ENCODE peak calls at places on chromosomes 5 and 9, in four cellular contexts. One of them, this sample, is unnamed.

GRCh38 chr5:317086-317811 is 4.3 kb upstream of the AHRR start:
- DNase-seq in body of pancreas: no peak
- DNase-seq in hepatocyte: peak; percentile 85
- DNase-seq in HCT116: peak; percentile 52
- DNase-seq in this sample: peak; percentile 40

GRCh38 chr9:116322521-116322920 is 168.9 kb downstream of the PAPPA start:
- DNase-seq in body of pancreas: no peak
- DNase-seq in hepatocyte: no peak
- DNase-seq in HCT116: no peak
- DNase-seq in this sample: no peak

GRCh38 chr5:185095-186070 is 5.9 kb upstream of the LRRC14B start:
- DNase-seq in body of pancreas: no peak
- DNase-seq in hepatocyte: no peak
- DNase-seq in HCT116: no peak
- DNase-seq in this sample: no peak

GRCh38 chr5:146331257-146331822 is 7.3 kb upstream of the POU4F3 start:
- DNase-seq in body of pancreas: no peak
- DNase-seq in hepatocyte: no peak
- DNase-seq in HCT116: no peak
- DNase-seq in this sample: no peak

GRCh38 chr9:71519098-71519497 is 249.2 kb downstream of the CEMIP2 start:
- DNase-seq in body of pancreas: no peak
- DNase-seq in hepatocyte: no peak
- DNase-seq in HCT116: no peak
- DNase-seq in this sample: no peak

GRCh38 chr5:158923799-158924551 is 175.7 kb downstream of the EBF1 start:
- DNase-seq in body of pancreas: no peak
- DNase-seq in hepatocyte: no peak
- DNase-seq in HCT116: no peak
- DNase-seq in this sample: no peak

GRCh38 chr9:134475051-134475790 is 149.0 kb downstream of the RXRA start:
- DNase-seq in body of pancreas: peak; percentile 39
- DNase-seq in hepatocyte: peak; percentile 87
- DNase-seq in HCT116: no peak
- DNase-seq in this sample: peak; percentile 9

GRCh38 chr5:65209341-65209740 is 272.4 kb downstream of the ADAMTS6 start:
- DNase-seq in body of pancreas: no peak
- DNase-seq in hepatocyte: no peak
- DNase-seq in HCT116: no peak
- DNase-seq in this sample: no peak

GRCh38 chr9:76176176-76176575 is 218.1 kb downstream of the RFK start:
- DNase-seq in body of pancreas: no peak
- DNase-seq in hepatocyte: no peak
- DNase-seq in HCT116: no peak
- DNase-seq in this sample: no peak

GRCh38 chr9:36317766-36318165 is 59.5 kb upstream of the GNE start:
- DNase-seq in body of pancreas: peak; percentile 54
- DNase-seq in hepatocyte: peak; percentile 46
- DNase-seq in HCT116: no peak
- DNase-seq in this sample: no peak

GRCh38 chr5:103428411-103428871 is 134.1 kb downstream of the NUDT12 start:
- DNase-seq in body of pancreas: peak; percentile 78
- DNase-seq in hepatocyte: no peak
- DNase-seq in HCT116: no peak
- DNase-seq in this sample: no peak

GRCh38 chr5:168836603-168837245 is 257.6 kb upstream of the PANK3 start:
- DNase-seq in body of pancreas: no peak
- DNase-seq in hepatocyte: no peak
- DNase-seq in HCT116: no peak
- DNase-seq in this sample: no peak

GRCh38 chr5:154365823-154366222 is 80.0 kb upstream of the SAP30L start:
- DNase-seq in body of pancreas: no peak
- DNase-seq in hepatocyte: no peak
- DNase-seq in HCT116: no peak
- DNase-seq in this sample: no peak

GRCh38 chr5:93422652-93423332 is 158.2 kb downstream of the NR2F1-AS1 start:
- DNase-seq in body of pancreas: no peak
- DNase-seq in hepatocyte: no peak
- DNase-seq in HCT116: no peak
- DNase-seq in this sample: no peak

GRCh38 chr9:119963798-119964372 is 594.6 kb upstream of the BRINP1 start:
- DNase-seq in body of pancreas: peak; percentile 9
- DNase-seq in hepatocyte: peak; percentile 65
- DNase-seq in HCT116: peak; percentile 33
- DNase-seq in this sample: no peak

GRCh38 chr5:15502208-15502607 is 2.2 kb downstream of the FBXL7 start:
- DNase-seq in body of pancreas: no peak
- DNase-seq in hepatocyte: no peak
- DNase-seq in HCT116: no peak
- DNase-seq in this sample: no peak

GRCh38 chr9:68933434-68934318 is 80.2 kb downstream of the PRKACG start:
- DNase-seq in body of pancreas: peak; percentile 41
- DNase-seq in hepatocyte: no peak
- DNase-seq in HCT116: no peak
- DNase-seq in this sample: no peak

GRCh38 chr9:68979538-68980314 is 34.2 kb downstream of the PRKACG start:
- DNase-seq in body of pancreas: peak; percentile 27
- DNase-seq in hepatocyte: no peak
- DNase-seq in HCT116: no peak
- DNase-seq in this sample: no peak

GRCh38 chr9:137053944-137054931 is at the start of gene ENTPD2:
- DNase-seq in body of pancreas: peak; percentile 89
- DNase-seq in hepatocyte: peak; percentile 89
- DNase-seq in HCT116: no peak
- DNase-seq in this sample: peak; percentile 22

GRCh38 chr9:23447166-23447565 is 378.9 kb downstream of the ELAVL2 start:
- DNase-seq in body of pancreas: no peak
- DNase-seq in hepatocyte: no peak
- DNase-seq in HCT116: no peak
- DNase-seq in this sample: no peak

GRCh38 chr5:58582004-58582403 is 871 bp upstream of the RAB3C start:
- DNase-seq in body of pancreas: peak; percentile 70
- DNase-seq in hepatocyte: peak; percentile 23
- DNase-seq in HCT116: no peak
- DNase-seq in this sample: no peak

GRCh38 chr9:15999422-16000339 is 446.8 kb downstream of the CCDC171 start:
- DNase-seq in body of pancreas: peak; percentile 4
- DNase-seq in hepatocyte: peak; percentile 10
- DNase-seq in HCT116: peak; percentile 48
- DNase-seq in this sample: no peak

GRCh38 chr5:177472460-177473441 is 683 bp downstream of the DBN1 start:
- DNase-seq in body of pancreas: peak; percentile 37
- DNase-seq in hepatocyte: peak; percentile 78
- DNase-seq in HCT116: no peak
- DNase-seq in this sample: peak; percentile 61

GRCh38 chr9:115231116-115231515 is 113.2 kb upstream of the TNC start:
- DNase-seq in body of pancreas: no peak
- DNase-seq in hepatocyte: no peak
- DNase-seq in HCT116: no peak
- DNase-seq in this sample: no peak

GRCh38 chr9:92934321-92934720 is 13.0 kb upstream of the FGD3 start:
- DNase-seq in body of pancreas: no peak
- DNase-seq in hepatocyte: no peak
- DNase-seq in HCT116: peak; percentile 10
- DNase-seq in this sample: no peak

GRCh38 chr5:9168791-9169611 is 376.9 kb downstream of the SEMA5A start:
- DNase-seq in body of pancreas: no peak
- DNase-seq in hepatocyte: peak; percentile 22
- DNase-seq in HCT116: no peak
- DNase-seq in this sample: no peak

GRCh38 chr9:32783168-32783891 is at the start of gene TMEM215:
- DNase-seq in body of pancreas: no peak
- DNase-seq in hepatocyte: peak; percentile 49
- DNase-seq in HCT116: no peak
- DNase-seq in this sample: no peak

GRCh38 chr5:32753765-32754164 is 42.6 kb downstream of the NPR3 start:
- DNase-seq in body of pancreas: no peak
- DNase-seq in hepatocyte: no peak
- DNase-seq in HCT116: no peak
- DNase-seq in this sample: no peak

DNA sequence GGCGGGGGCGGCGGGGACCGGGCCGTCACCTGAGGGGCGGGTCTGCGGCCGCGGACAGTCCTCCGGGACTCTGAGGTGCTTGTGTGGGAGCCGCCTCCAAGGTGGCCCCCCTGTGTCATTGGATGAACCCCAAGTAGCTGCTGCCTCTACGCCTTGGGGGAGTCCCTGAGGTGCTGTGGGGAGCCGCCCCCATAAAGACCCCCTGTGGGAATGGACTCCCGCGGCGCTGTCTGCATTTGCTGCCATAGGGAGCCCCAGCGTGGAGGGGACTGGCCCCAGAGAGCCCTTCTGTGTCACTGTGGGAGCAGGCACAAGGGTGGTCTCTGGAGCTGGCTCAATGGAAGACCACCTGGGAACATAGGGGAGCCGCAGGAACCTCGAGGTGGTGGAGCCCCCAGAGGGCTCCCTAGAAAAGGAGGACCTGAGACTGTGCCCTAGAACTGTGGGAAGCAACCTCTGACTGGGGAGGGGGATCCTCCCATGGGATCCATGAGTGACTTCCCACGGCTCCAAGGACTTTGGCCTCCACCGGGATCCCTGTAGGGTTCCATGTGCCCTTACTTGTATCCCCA is 412 bp downstream of the PHF24 start:
- DNase-seq in body of pancreas: no peak
- DNase-seq in hepatocyte: no peak
- DNase-seq in HCT116: no peak
- DNase-seq in this sample: no peak
- H3K27me3 ChIP-seq in body of pancreas: no peaks in the 10 kb centered on the region
- H3K27me3 ChIP-seq in hepatocyte: peaks cover 60% of the 10 kb centered on the region
- H3K27me3 ChIP-seq in HCT116: peaks cover 46% of the 10 kb centered on the region
- H3K27me3 ChIP-seq in this sample: peaks cover 18% of the 10 kb centered on the region

GRCh38 chr5:180618830-180619562 is 27.7 kb upstream of the SCGB3A1 start:
- DNase-seq in body of pancreas: peak; percentile 44
- DNase-seq in hepatocyte: peak; percentile 71
- DNase-seq in HCT116: no peak
- DNase-seq in this sample: peak; percentile 32
- TF ChIP-seq CTCF in body of pancreas: peak; percentile 35
- TF ChIP-seq CTCF in hepatocyte: peak; percentile 48
- TF ChIP-seq CTCF in HCT116: no peak
- TF ChIP-seq CTCF in this sample: no peak

DNA sequence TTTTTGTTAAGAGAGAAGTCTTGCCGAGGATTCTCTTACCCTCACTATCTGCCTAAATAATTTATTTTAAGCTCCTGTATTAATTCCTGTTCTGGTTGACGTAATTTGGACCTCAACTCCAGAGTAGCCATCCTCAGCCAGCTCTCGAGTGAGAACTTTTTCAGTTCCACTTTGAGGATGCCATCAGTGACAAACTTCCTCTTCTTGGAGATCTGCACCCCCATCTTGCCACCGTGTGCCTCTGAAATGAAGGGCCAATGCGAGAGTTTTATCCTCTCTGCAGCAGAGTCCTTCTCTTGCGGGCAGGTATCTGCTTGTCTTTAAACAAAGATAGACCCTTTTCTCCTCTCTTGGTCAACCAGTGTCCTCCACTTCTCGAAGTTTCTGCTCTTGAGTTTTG is 19.5 kb upstream of the TMEM174 start:
- DNase-seq in body of pancreas: no peak
- DNase-seq in hepatocyte: no peak
- DNase-seq in HCT116: no peak
- DNase-seq in this sample: no peak
- H3K4me3 ChIP-seq in body of pancreas: no peak overlapping the region
- H3K4me3 ChIP-seq in hepatocyte: no peak overlapping the region
- H3K4me3 ChIP-seq in HCT116: no peak overlapping the region
- H3K4me3 ChIP-seq in this sample: no peak overlapping the region

DNA sequence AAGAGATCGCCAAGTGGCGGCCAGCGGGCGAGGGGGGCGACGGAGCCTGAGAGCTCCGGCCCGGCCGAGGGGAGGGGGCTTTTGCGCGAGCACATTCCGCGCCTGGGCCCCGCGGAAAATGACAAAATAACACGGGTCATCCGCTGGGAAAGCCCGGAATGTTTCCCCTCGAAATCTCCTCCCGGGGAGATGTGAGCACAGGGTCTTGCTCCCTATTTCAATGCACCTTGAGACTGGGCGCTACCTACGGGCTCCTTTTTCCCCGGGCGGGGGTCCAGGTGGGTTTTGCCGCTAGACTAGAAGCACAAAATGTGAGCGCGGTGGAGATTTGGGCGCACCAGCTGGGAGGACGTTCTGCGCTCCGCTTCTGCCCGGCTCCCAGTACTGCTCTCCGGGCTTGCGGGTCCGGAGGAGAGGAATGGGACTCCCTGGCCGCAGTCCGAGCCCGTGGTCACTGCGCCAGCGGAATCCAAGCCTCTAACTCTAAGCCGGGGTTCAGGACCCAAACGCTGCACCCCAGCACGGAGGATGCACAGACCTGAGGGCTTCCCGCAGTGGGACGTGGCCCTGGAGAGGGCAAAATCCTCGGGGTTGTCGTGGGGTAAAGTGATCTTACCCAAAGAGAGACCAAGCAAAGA is 2.8 kb upstream of the PRDM12 start:
- DNase-seq in body of pancreas: no peak
- DNase-seq in hepatocyte: no peak
- DNase-seq in HCT116: no peak
- DNase-seq in this sample: no peak
- H3K27me3 ChIP-seq in body of pancreas: peaks cover 4% of the 10 kb centered on the region
- H3K27me3 ChIP-seq in hepatocyte: peaks cover 96% of the 10 kb centered on the region
- H3K27me3 ChIP-seq in HCT116: no peaks in the 10 kb centered on the region
- H3K27me3 ChIP-seq in this sample: peaks cover 34% of the 10 kb centered on the region

GRCh38 chr9:7841831-7842230 is 42.3 kb upstream of the DMAC1 start:
- DNase-seq in body of pancreas: no peak
- DNase-seq in hepatocyte: no peak
- DNase-seq in HCT116: no peak
- DNase-seq in this sample: no peak

GRCh38 chr9:7848498-7848897 is 48.9 kb upstream of the DMAC1 start:
- DNase-seq in body of pancreas: no peak
- DNase-seq in hepatocyte: no peak
- DNase-seq in HCT116: no peak
- DNase-seq in this sample: no peak

DNA sequence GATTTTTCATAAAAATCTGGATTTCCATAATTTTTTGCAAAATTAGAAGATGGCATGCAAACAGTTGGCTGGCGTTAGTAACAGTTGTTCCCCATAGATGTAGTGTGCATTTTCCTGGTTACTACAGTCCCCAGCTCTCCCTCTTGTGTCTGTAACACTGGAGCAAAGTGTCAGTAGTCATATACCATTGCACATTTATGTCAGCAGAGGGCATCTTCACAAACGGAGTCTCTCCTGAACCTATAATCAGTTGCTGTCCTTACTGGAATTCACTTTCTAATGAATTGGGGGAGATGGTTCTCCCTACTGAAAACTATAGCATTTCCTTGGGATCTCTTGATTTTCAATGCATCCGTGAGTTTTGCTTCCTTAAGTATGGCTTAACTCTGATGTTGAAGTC is 44.7 kb upstream of the DMAC1 start:
- DNase-seq in body of pancreas: no peak
- DNase-seq in hepatocyte: peak; percentile 30
- DNase-seq in HCT116: no peak
- DNase-seq in this sample: no peak
- TF ChIP-seq CTCF in body of pancreas: peak; percentile 48
- TF ChIP-seq CTCF in hepatocyte: peak; percentile 46
- TF ChIP-seq CTCF in HCT116: peak; percentile 37
- TF ChIP-seq CTCF in this sample: peak; percentile 46

This sample was measured in CD8-positive, alpha-beta T cell.